ENCODE peak calls at places on chromosomes 6 and 20, in nine cellular contexts. One of them, this sample, is unnamed.

GRCh38 chr6:84258866-84259265 is 31.4 kb upstream of the CEP162 start:
- DNase-seq in activated naive CD4-positive, alpha-beta T cell: no peak
- DNase-seq in lower leg skin: no peak
- DNase-seq in NCI-H2081: no peak
- DNase-seq in ovary: no peak
- DNase-seq in stimulated activated CD4-positive, alpha-beta T cell treated with anti-CD3 and anti-CD28 coated beads, Interleukin-4, amount 100 ng/mL, for 1 hour: no peak
- DNase-seq in naive thymus-derived CD4-positive, alpha-beta T cell: no peak
- DNase-seq in pons: peak; percentile 13
- DNase-seq in naive B cell: no peak
- DNase-seq in this sample: no peak

GRCh38 chr20:9594284-9594875 is 80.0 kb downstream of the LAMP5 start:
- DNase-seq in activated naive CD4-positive, alpha-beta T cell: no peak
- DNase-seq in lower leg skin: no peak
- DNase-seq in NCI-H2081: no peak
- DNase-seq in ovary: no peak
- DNase-seq in stimulated activated CD4-positive, alpha-beta T cell treated with anti-CD3 and anti-CD28 coated beads, Interleukin-4, amount 100 ng/mL, for 1 hour: no peak
- DNase-seq in naive thymus-derived CD4-positive, alpha-beta T cell: no peak
- DNase-seq in pons: no peak
- DNase-seq in naive B cell: no peak
- DNase-seq in this sample: no peak

GRCh38 chr6:156146891-156147290 is 630.3 kb upstream of the ARID1B start:
- DNase-seq in activated naive CD4-positive, alpha-beta T cell: no peak
- DNase-seq in lower leg skin: no peak
- DNase-seq in NCI-H2081: no peak
- DNase-seq in ovary: no peak
- DNase-seq in stimulated activated CD4-positive, alpha-beta T cell treated with anti-CD3 and anti-CD28 coated beads, Interleukin-4, amount 100 ng/mL, for 1 hour: no peak
- DNase-seq in naive thymus-derived CD4-positive, alpha-beta T cell: no peak
- DNase-seq in pons: no peak
- DNase-seq in naive B cell: no peak
- DNase-seq in this sample: no peak

GRCh38 chr6:87756858-87757257 is 54.8 kb upstream of the AKIRIN2 start:
- DNase-seq in activated naive CD4-positive, alpha-beta T cell: no peak
- DNase-seq in lower leg skin: peak; percentile 32
- DNase-seq in NCI-H2081: no peak
- DNase-seq in ovary: no peak
- DNase-seq in stimulated activated CD4-positive, alpha-beta T cell treated with anti-CD3 and anti-CD28 coated beads, Interleukin-4, amount 100 ng/mL, for 1 hour: no peak
- DNase-seq in naive thymus-derived CD4-positive, alpha-beta T cell: no peak
- DNase-seq in pons: peak; percentile 59
- DNase-seq in naive B cell: peak; percentile 82
- DNase-seq in this sample: peak; percentile 65

GRCh38 chr6:53424300-53424699 is 75.5 kb upstream of the ELOVL5 start:
- DNase-seq in activated naive CD4-positive, alpha-beta T cell: no peak
- DNase-seq in lower leg skin: no peak
- DNase-seq in NCI-H2081: no peak
- DNase-seq in ovary: no peak
- DNase-seq in stimulated activated CD4-positive, alpha-beta T cell treated with anti-CD3 and anti-CD28 coated beads, Interleukin-4, amount 100 ng/mL, for 1 hour: no peak
- DNase-seq in naive thymus-derived CD4-positive, alpha-beta T cell: no peak
- DNase-seq in pons: no peak
- DNase-seq in naive B cell: no peak
- DNase-seq in this sample: no peak

GRCh38 chr6:32972353-32973143 is 4.2 kb downstream of the BRD2 start:
- DNase-seq in activated naive CD4-positive, alpha-beta T cell: peak; percentile 72
- DNase-seq in lower leg skin: no peak
- DNase-seq in NCI-H2081: no peak
- DNase-seq in ovary: no peak
- DNase-seq in stimulated activated CD4-positive, alpha-beta T cell treated with anti-CD3 and anti-CD28 coated beads, Interleukin-4, amount 100 ng/mL, for 1 hour: peak; percentile 53
- DNase-seq in naive thymus-derived CD4-positive, alpha-beta T cell: peak; percentile 55
- DNase-seq in pons: no peak
- DNase-seq in naive B cell: peak; percentile 55
- DNase-seq in this sample: peak; percentile 79

GRCh38 chr6:36685926-36686667 is 7.6 kb downstream of the CDKN1A start:
- DNase-seq in activated naive CD4-positive, alpha-beta T cell: no peak
- DNase-seq in lower leg skin: no peak
- DNase-seq in NCI-H2081: no peak
- DNase-seq in ovary: peak; percentile 35
- DNase-seq in stimulated activated CD4-positive, alpha-beta T cell treated with anti-CD3 and anti-CD28 coated beads, Interleukin-4, amount 100 ng/mL, for 1 hour: no peak
- DNase-seq in naive thymus-derived CD4-positive, alpha-beta T cell: no peak
- DNase-seq in pons: no peak
- DNase-seq in naive B cell: no peak
- DNase-seq in this sample: no peak

GRCh38 chr6:11852061-11852619 is 73.5 kb upstream of the ADTRP start:
- DNase-seq in activated naive CD4-positive, alpha-beta T cell: no peak
- DNase-seq in lower leg skin: no peak
- DNase-seq in NCI-H2081: no peak
- DNase-seq in ovary: no peak
- DNase-seq in stimulated activated CD4-positive, alpha-beta T cell treated with anti-CD3 and anti-CD28 coated beads, Interleukin-4, amount 100 ng/mL, for 1 hour: no peak
- DNase-seq in naive thymus-derived CD4-positive, alpha-beta T cell: no peak
- DNase-seq in pons: peak; percentile 35
- DNase-seq in naive B cell: no peak
- DNase-seq in this sample: no peak

GRCh38 chr6:130322673-130323268 is 43.0 kb upstream of the TMEM200A start:
- DNase-seq in activated naive CD4-positive, alpha-beta T cell: peak; percentile 20
- DNase-seq in lower leg skin: no peak
- DNase-seq in NCI-H2081: peak; percentile 22
- DNase-seq in ovary: peak; percentile 60
- DNase-seq in stimulated activated CD4-positive, alpha-beta T cell treated with anti-CD3 and anti-CD28 coated beads, Interleukin-4, amount 100 ng/mL, for 1 hour: peak; percentile 27
- DNase-seq in naive thymus-derived CD4-positive, alpha-beta T cell: no peak
- DNase-seq in pons: peak; percentile 66
- DNase-seq in naive B cell: peak; percentile 39
- DNase-seq in this sample: no peak

GRCh38 chr6:166872431-166873139 is 83.8 kb downstream of the RNASET2 start:
- DNase-seq in activated naive CD4-positive, alpha-beta T cell: no peak
- DNase-seq in lower leg skin: no peak
- DNase-seq in NCI-H2081: no peak
- DNase-seq in ovary: no peak
- DNase-seq in stimulated activated CD4-positive, alpha-beta T cell treated with anti-CD3 and anti-CD28 coated beads, Interleukin-4, amount 100 ng/mL, for 1 hour: no peak
- DNase-seq in naive thymus-derived CD4-positive, alpha-beta T cell: no peak
- DNase-seq in pons: no peak
- DNase-seq in naive B cell: no peak
- DNase-seq in this sample: no peak

GRCh38 chr6:12232339-12232738 is 57.8 kb upstream of the EDN1 start:
- DNase-seq in activated naive CD4-positive, alpha-beta T cell: no peak
- DNase-seq in lower leg skin: no peak
- DNase-seq in NCI-H2081: no peak
- DNase-seq in ovary: no peak
- DNase-seq in stimulated activated CD4-positive, alpha-beta T cell treated with anti-CD3 and anti-CD28 coated beads, Interleukin-4, amount 100 ng/mL, for 1 hour: no peak
- DNase-seq in naive thymus-derived CD4-positive, alpha-beta T cell: no peak
- DNase-seq in pons: no peak
- DNase-seq in naive B cell: no peak
- DNase-seq in this sample: no peak

GRCh38 chr20:24782801-24783630 is 166.1 kb upstream of the CST7 start:
- DNase-seq in activated naive CD4-positive, alpha-beta T cell: no peak
- DNase-seq in lower leg skin: no peak
- DNase-seq in NCI-H2081: no peak
- DNase-seq in ovary: no peak
- DNase-seq in stimulated activated CD4-positive, alpha-beta T cell treated with anti-CD3 and anti-CD28 coated beads, Interleukin-4, amount 100 ng/mL, for 1 hour: no peak
- DNase-seq in naive thymus-derived CD4-positive, alpha-beta T cell: no peak
- DNase-seq in pons: no peak
- DNase-seq in naive B cell: no peak
- DNase-seq in this sample: no peak

GRCh38 chr6:118377711-118378414 is 170.2 kb upstream of the PLN start:
- DNase-seq in activated naive CD4-positive, alpha-beta T cell: no peak
- DNase-seq in lower leg skin: no peak
- DNase-seq in NCI-H2081: peak; percentile 88
- DNase-seq in ovary: no peak
- DNase-seq in stimulated activated CD4-positive, alpha-beta T cell treated with anti-CD3 and anti-CD28 coated beads, Interleukin-4, amount 100 ng/mL, for 1 hour: no peak
- DNase-seq in naive thymus-derived CD4-positive, alpha-beta T cell: no peak
- DNase-seq in pons: no peak
- DNase-seq in naive B cell: no peak
- DNase-seq in this sample: no peak

GRCh38 chr6:27297857-27298730 is 14.0 kb downstream of the POM121L2 start:
- DNase-seq in activated naive CD4-positive, alpha-beta T cell: no peak
- DNase-seq in lower leg skin: no peak
- DNase-seq in NCI-H2081: no peak
- DNase-seq in ovary: no peak
- DNase-seq in stimulated activated CD4-positive, alpha-beta T cell treated with anti-CD3 and anti-CD28 coated beads, Interleukin-4, amount 100 ng/mL, for 1 hour: no peak
- DNase-seq in naive thymus-derived CD4-positive, alpha-beta T cell: no peak
- DNase-seq in pons: no peak
- DNase-seq in naive B cell: no peak
- DNase-seq in this sample: no peak

GRCh38 chr6:125746731-125747588 is 2.5 kb upstream of the HEY2 start:
- DNase-seq in activated naive CD4-positive, alpha-beta T cell: peak; percentile 45
- DNase-seq in lower leg skin: no peak
- DNase-seq in NCI-H2081: peak; percentile 50
- DNase-seq in ovary: peak; percentile 79
- DNase-seq in stimulated activated CD4-positive, alpha-beta T cell treated with anti-CD3 and anti-CD28 coated beads, Interleukin-4, amount 100 ng/mL, for 1 hour: peak; percentile 60
- DNase-seq in naive thymus-derived CD4-positive, alpha-beta T cell: no peak
- DNase-seq in pons: peak; percentile 92
- DNase-seq in naive B cell: peak; percentile 76
- DNase-seq in this sample: peak; percentile 48

GRCh38 chr20:21702553-21703467 is 2.7 kb upstream of the PAX1 start:
- DNase-seq in activated naive CD4-positive, alpha-beta T cell: no peak
- DNase-seq in lower leg skin: no peak
- DNase-seq in NCI-H2081: peak; percentile 64
- DNase-seq in ovary: no peak
- DNase-seq in stimulated activated CD4-positive, alpha-beta T cell treated with anti-CD3 and anti-CD28 coated beads, Interleukin-4, amount 100 ng/mL, for 1 hour: peak; percentile 18
- DNase-seq in naive thymus-derived CD4-positive, alpha-beta T cell: no peak
- DNase-seq in pons: peak; percentile 26
- DNase-seq in naive B cell: no peak
- DNase-seq in this sample: no peak

GRCh38 chr6:87932361-87932760 is 115.3 kb upstream of the SPACA1 start:
- DNase-seq in activated naive CD4-positive, alpha-beta T cell: no peak
- DNase-seq in lower leg skin: no peak
- DNase-seq in NCI-H2081: no peak
- DNase-seq in ovary: no peak
- DNase-seq in stimulated activated CD4-positive, alpha-beta T cell treated with anti-CD3 and anti-CD28 coated beads, Interleukin-4, amount 100 ng/mL, for 1 hour: no peak
- DNase-seq in naive thymus-derived CD4-positive, alpha-beta T cell: no peak
- DNase-seq in pons: no peak
- DNase-seq in naive B cell: no peak
- DNase-seq in this sample: no peak

GRCh38 chr6:161407581-161407980 is 133.7 kb upstream of the AGPAT4 start:
- DNase-seq in activated naive CD4-positive, alpha-beta T cell: no peak
- DNase-seq in lower leg skin: no peak
- DNase-seq in NCI-H2081: no peak
- DNase-seq in ovary: no peak
- DNase-seq in stimulated activated CD4-positive, alpha-beta T cell treated with anti-CD3 and anti-CD28 coated beads, Interleukin-4, amount 100 ng/mL, for 1 hour: no peak
- DNase-seq in naive thymus-derived CD4-positive, alpha-beta T cell: no peak
- DNase-seq in pons: no peak
- DNase-seq in naive B cell: no peak
- DNase-seq in this sample: no peak

GRCh38 chr20:63546686-63547483 is 664 bp downstream of the SRMS start:
- DNase-seq in activated naive CD4-positive, alpha-beta T cell: no peak
- DNase-seq in lower leg skin: no peak
- DNase-seq in NCI-H2081: no peak
- DNase-seq in ovary: no peak
- DNase-seq in stimulated activated CD4-positive, alpha-beta T cell treated with anti-CD3 and anti-CD28 coated beads, Interleukin-4, amount 100 ng/mL, for 1 hour: no peak
- DNase-seq in naive thymus-derived CD4-positive, alpha-beta T cell: no peak
- DNase-seq in pons: no peak
- DNase-seq in naive B cell: no peak
- DNase-seq in this sample: no peak

GRCh38 chr20:44851545-44851944 is 34.0 kb upstream of the YWHAB start:
- DNase-seq in activated naive CD4-positive, alpha-beta T cell: no peak
- DNase-seq in lower leg skin: no peak
- DNase-seq in NCI-H2081: no peak
- DNase-seq in ovary: no peak
- DNase-seq in stimulated activated CD4-positive, alpha-beta T cell treated with anti-CD3 and anti-CD28 coated beads, Interleukin-4, amount 100 ng/mL, for 1 hour: no peak
- DNase-seq in naive thymus-derived CD4-positive, alpha-beta T cell: no peak
- DNase-seq in pons: no peak
- DNase-seq in naive B cell: no peak
- DNase-seq in this sample: no peak

GRCh38 chr6:3894535-3895302 is 45.5 kb downstream of the FAM50B start:
- DNase-seq in activated naive CD4-positive, alpha-beta T cell: no peak
- DNase-seq in lower leg skin: no peak
- DNase-seq in NCI-H2081: peak; percentile 35
- DNase-seq in ovary: no peak
- DNase-seq in stimulated activated CD4-positive, alpha-beta T cell treated with anti-CD3 and anti-CD28 coated beads, Interleukin-4, amount 100 ng/mL, for 1 hour: no peak
- DNase-seq in naive thymus-derived CD4-positive, alpha-beta T cell: no peak
- DNase-seq in pons: no peak
- DNase-seq in naive B cell: no peak
- DNase-seq in this sample: no peak

GRCh38 chr6:68343901-68344300 is 291.2 kb upstream of the ADGRB3 start:
- DNase-seq in activated naive CD4-positive, alpha-beta T cell: no peak
- DNase-seq in lower leg skin: no peak
- DNase-seq in NCI-H2081: peak; percentile 74
- DNase-seq in ovary: no peak
- DNase-seq in stimulated activated CD4-positive, alpha-beta T cell treated with anti-CD3 and anti-CD28 coated beads, Interleukin-4, amount 100 ng/mL, for 1 hour: no peak
- DNase-seq in naive thymus-derived CD4-positive, alpha-beta T cell: no peak
- DNase-seq in pons: peak; percentile 67
- DNase-seq in naive B cell: no peak
- DNase-seq in this sample: no peak

GRCh38 chr6:32933661-32934085 is 7.2 kb downstream of the HLA-DMB start:
- DNase-seq in activated naive CD4-positive, alpha-beta T cell: peak; percentile 70
- DNase-seq in lower leg skin: peak; percentile 80
- DNase-seq in NCI-H2081: peak; percentile 43
- DNase-seq in ovary: peak; percentile 83
- DNase-seq in stimulated activated CD4-positive, alpha-beta T cell treated with anti-CD3 and anti-CD28 coated beads, Interleukin-4, amount 100 ng/mL, for 1 hour: peak; percentile 77
- DNase-seq in naive thymus-derived CD4-positive, alpha-beta T cell: peak; percentile 58
- DNase-seq in pons: peak; percentile 80
- DNase-seq in naive B cell: peak; percentile 61
- DNase-seq in this sample: peak; percentile 80

GRCh38 chr20:50191065-50191565 is 485 bp downstream of the CEBPB start:
- DNase-seq in activated naive CD4-positive, alpha-beta T cell: peak; percentile 68
- DNase-seq in lower leg skin: peak; percentile 47
- DNase-seq in NCI-H2081: peak; percentile 25
- DNase-seq in ovary: no peak
- DNase-seq in stimulated activated CD4-positive, alpha-beta T cell treated with anti-CD3 and anti-CD28 coated beads, Interleukin-4, amount 100 ng/mL, for 1 hour: peak; percentile 65
- DNase-seq in naive thymus-derived CD4-positive, alpha-beta T cell: peak; percentile 55
- DNase-seq in pons: no peak
- DNase-seq in naive B cell: peak; percentile 60
- DNase-seq in this sample: peak; percentile 85

This sample was measured in Peyer's patch.